ENCODE peak calls at places on chromosomes 6 and 20, in seven cellular contexts. H is mesenchymal stem cell, M is neural progenitor cell, J is mesendoderm, Q is fibroblast of lung, I is H9, S is H1. X is an unnamed sample.

GRCh38 chr6:155939253-155939652 is 483.6 kb upstream of the NOX3 start:
- DNase-seq in I (no peak), J (no peak), S (no peak), H (no peak), M (peak; percentile 13), Q (no peak), X (no peak)

GRCh38 chr6:52579006-52579660 is 2.3 kb upstream of the TRAM2 start:
- DNase-seq in H (no peak), I (no peak), Q (no peak), S (no peak), M (no peak), J (peak; percentile 75), X (no peak)

GRCh38 chr20:11675920-11676617 is 241.6 kb upstream of the BTBD3 start:
- DNase-seq in I (no peak), H (no peak), J (no peak), S (no peak), Q (peak; percentile 38), M (peak; percentile 13), X (no peak)

GRCh38 chr6:82072771-82073170 is 174.8 kb downstream of the IBTK start:
- DNase-seq in H (peak; percentile 41), I (no peak), J (no peak), M (no peak), S (no peak), Q (peak; percentile 85), X (no peak)

GRCh38 chr20:31695849-31696804 is 26.5 kb downstream of the BCL2L1 start:
- DNase-seq in S (no peak), I (no peak), J (no peak), Q (peak; percentile 74), H (peak; percentile 88), M (no peak), X (no peak)

GRCh38 chr20:12207875-12208274 is 290.2 kb downstream of the BTBD3 start:
- DNase-seq in H (peak; percentile 41), Q (peak; percentile 18), S (peak; percentile 27), I (peak; percentile 63), J (peak; percentile 79), M (peak; percentile 75), X (peak; percentile 85)

GRCh38 chr6:89985744-89986493 is 91.7 kb downstream of the GJA10 start:
- DNase-seq in Q (peak; percentile 97), S (no peak), M (peak; percentile 69), J (no peak), I (no peak), H (peak; percentile 73), X (no peak)

GRCh38 chr6:135163440-135163738 is 17.7 kb upstream of the MYB start:
- DNase-seq in S (no peak), I (no peak), H (no peak), M (no peak), Q (no peak), J (no peak), X (no peak)

GRCh38 chr20:58906894-58907293 is 54.4 kb downstream of the GNAS start:
- DNase-seq in Q (peak; percentile 76), I (no peak), M (no peak), H (peak; percentile 71), S (no peak), J (no peak), X (no peak)

GRCh38 chr20:23301436-23302050 is 49.0 kb upstream of the NXT1 start:
- DNase-seq in H (no peak), Q (no peak), J (no peak), M (no peak), I (no peak), S (no peak), X (peak; percentile 34)
- H3K9ac ChIP-seq in H (no peak overlapping the region), Q (no peak overlapping the region), J (no peak overlapping the region), M (no peak overlapping the region), I (no peak overlapping the region), S (no peak overlapping the region), X (no peak overlapping the region)

GRCh38 chr6:106674541-106675229 is 45.3 kb downstream of the QRSL1 start:
- DNase-seq in S (no peak), H (no peak), Q (no peak), J (no peak), I (no peak), M (no peak), X (no peak)

GRCh38 chr6:106666290-106667021 is 37.1 kb downstream of the QRSL1 start:
- DNase-seq in I (peak; percentile 60), H (no peak), M (peak; percentile 1), Q (no peak), J (no peak), S (peak; percentile 17), X (peak; percentile 51)

GRCh38 chr6:106667022-106667402 is 37.6 kb downstream of the QRSL1 start:
- DNase-seq in M (no peak), J (no peak), S (no peak), Q (no peak), H (no peak), I (no peak), X (no peak)

GRCh38 chr6:106671651-106672050 is 42.3 kb downstream of the QRSL1 start:
- DNase-seq in S (no peak), Q (no peak), H (no peak), M (no peak), J (no peak), I (no peak), X (no peak)

DNA sequence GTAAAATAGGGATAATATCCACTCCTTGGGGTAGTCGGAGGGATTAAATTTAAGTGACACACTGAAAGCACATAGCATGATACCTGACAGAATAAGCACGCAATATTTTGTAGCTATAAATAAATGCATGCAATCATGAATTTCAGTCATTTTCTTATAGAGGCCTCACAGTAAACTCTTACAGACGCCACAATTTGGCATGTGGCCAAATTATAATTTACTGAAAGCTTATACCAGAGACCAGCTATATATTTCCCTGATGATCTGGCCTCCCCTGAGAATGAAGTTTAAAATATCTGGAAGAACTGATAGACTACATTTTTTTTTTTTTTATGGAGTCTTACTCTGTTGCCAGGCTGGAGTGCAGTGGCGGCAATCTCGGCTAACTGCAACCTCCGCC is 40.9 kb downstream of the QRSL1 start:
- DNase-seq in J (no peak), M (no peak), S (no peak), H (no peak), Q (no peak), I (no peak), X (no peak)
- H3K27ac ChIP-seq in J (no peak overlapping the region), M (no peak overlapping the region), S (no peak overlapping the region), H (no peak overlapping the region), Q (no peak overlapping the region), I (no peak overlapping the region), X (no peak overlapping the region)

GRCh38 chr6:125224236-125224861 is 70.8 kb downstream of the TPD52L1 start:
- DNase-seq in I (no peak), M (no peak), Q (peak; percentile 63), S (no peak), H (no peak), J (no peak), X (no peak)
- H3K4me1 ChIP-seq in I (no peaks in the 10 kb centered on the region), M (peaks cover 14% of the 10 kb centered on the region), Q (peaks cover 2% of the 10 kb centered on the region), S (peaks cover 6% of the 10 kb centered on the region), H (peaks cover 13% of the 10 kb centered on the region), J (no peaks in the 10 kb centered on the region), X (no peaks in the 10 kb centered on the region)

GRCh38 chr20:63258826-63259225 is 4.6 kb upstream of the NKAIN4 start:
- DNase-seq in H (no peak), Q (peak; percentile 31), I (no peak), J (no peak), S (no peak), M (no peak), X (no peak)
- H3K9ac ChIP-seq in H (no peak overlapping the region), Q (no peak overlapping the region), I (no peak overlapping the region), J (no peak overlapping the region), S (no peak overlapping the region), M (no peak overlapping the region), X (no peak overlapping the region)

DNA sequence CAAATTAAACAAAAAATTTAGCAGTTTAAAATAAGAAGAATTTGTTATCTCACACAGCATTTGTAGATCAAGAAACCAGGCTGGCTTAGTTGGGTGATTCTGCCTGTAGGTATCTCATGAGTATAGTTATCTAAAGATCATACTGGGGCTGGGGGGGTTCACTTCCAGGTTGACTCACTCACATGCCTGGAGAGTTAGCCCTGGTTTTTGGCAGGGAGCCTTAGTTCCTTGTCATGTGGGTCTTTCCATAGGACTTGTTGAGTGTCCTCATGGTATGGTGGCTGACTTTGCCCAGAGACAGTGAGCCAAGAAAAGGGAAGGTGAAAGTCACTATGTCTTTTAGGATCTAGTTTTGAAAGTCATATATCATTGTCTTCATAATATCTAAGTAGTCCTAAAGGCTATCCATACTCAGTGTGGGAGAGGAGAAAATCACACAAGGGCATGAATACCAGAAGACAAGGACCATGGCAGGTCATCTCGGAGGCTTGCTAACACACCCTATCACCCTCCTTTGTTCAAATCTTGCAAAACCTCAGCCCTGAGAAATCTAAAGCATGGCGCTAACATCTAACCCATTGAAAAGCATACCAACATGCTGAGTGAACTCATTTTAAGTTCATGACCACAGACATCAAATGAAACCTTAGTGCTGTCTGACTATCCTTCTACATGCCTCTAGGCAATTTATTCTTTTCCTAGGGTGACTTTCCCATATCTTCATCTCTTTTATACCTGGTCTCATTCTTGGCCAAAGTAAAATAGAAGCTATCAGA is 39.2 kb downstream of the CYP24A1 start:
- DNase-seq in H (no peak), S (no peak), I (no peak), J (no peak), M (no peak), Q (peak; percentile 83), X (no peak)
- H3K27ac ChIP-seq in H (no peak overlapping the region), S (no peak overlapping the region), I (no peak overlapping the region), J (no peak overlapping the region), M (no peak overlapping the region), Q (no peak overlapping the region), X (no peak overlapping the region)

DNA sequence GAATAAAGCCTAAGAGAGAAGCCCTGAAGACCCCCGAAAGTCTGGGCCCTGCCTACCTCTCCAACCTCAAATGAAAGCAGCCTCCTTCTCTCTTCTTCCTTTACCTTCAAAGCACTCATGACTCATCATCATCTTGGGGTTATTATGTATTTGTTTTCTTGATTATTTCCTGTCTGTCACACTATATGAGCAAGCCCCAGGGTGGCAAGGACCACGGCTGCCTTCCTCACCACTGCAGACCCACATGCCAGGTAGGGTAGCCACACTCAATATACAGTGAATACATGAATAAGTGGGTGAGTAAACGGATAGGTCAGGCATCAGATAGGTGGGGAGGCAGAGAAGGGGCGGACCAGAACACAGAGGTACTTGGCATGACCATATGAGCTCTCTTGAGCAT is 8.8 kb downstream of the WFDC3 start:
- DNase-seq in Q (no peak), I (no peak), H (peak; percentile 19), S (no peak), J (no peak), M (no peak), X (no peak)
- H3K4me1 ChIP-seq in Q (peaks cover 36% of the 10 kb centered on the region), I (no peaks in the 10 kb centered on the region), H (peaks cover 14% of the 10 kb centered on the region), S (no peaks in the 10 kb centered on the region), J (no peaks in the 10 kb centered on the region), M (no peaks in the 10 kb centered on the region), X (peaks cover 13% of the 10 kb centered on the region)

DNA sequence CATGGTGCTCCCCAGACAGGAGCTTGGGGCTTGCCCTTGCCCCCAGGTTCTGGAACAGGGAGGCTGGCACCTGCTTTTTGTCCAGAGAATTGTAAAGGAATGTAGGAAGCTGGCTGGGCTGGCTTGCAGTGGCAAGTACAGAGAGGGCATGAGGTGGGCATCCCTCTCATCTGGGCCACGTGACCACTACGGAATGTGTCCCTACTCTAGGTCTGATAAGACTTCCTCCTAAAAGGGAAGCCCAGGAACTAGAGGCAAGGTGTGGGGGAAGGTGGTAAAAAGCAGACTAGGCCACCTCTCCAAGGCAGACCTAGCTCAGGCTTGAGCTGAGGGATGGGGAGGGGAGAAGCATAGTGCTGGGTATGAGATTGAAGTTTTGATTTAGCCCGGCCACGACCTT is 38.8 kb downstream of the UNC5CL start:
- DNase-seq in H (no peak), I (no peak), S (no peak), J (peak; percentile 62), Q (no peak), M (no peak), X (no peak)
- H3K9ac ChIP-seq in H (no peak overlapping the region), I (no peak overlapping the region), S (no peak overlapping the region), J (no peak overlapping the region), Q (no peak overlapping the region), M (no peak overlapping the region), X (no peak overlapping the region)

GRCh38 chr20:63708301-63709148 is 686 bp downstream of the ZGPAT start:
- DNase-seq in M (peak; percentile 54), S (no peak), Q (no peak), H (no peak), I (peak; percentile 28), J (no peak), X (peak; percentile 62)
- H3K27ac ChIP-seq in M (no peak overlapping the region), S (no peak overlapping the region), Q (peak overlapping the region; percentile 80), H (no peak overlapping the region), I (no peak overlapping the region), J (no peak overlapping the region), X (peak overlapping the region; percentile 36)

X was measured in endodermal cell.